ENCODE peak calls at places on chromosomes 4 and X, in nine cellular contexts. B is HCT116, H is GM23338, P is K562, S is HL-60, E is GM12878, O is Panc1, X is SK-N-SH, N is HepG2. V is an unnamed sample.

GRCh38 chr4:2886622-2887021 is 43.0 kb downstream of the ADD1 start:
- DNase-seq in H (no peak), B (no peak), S (no peak), P (no peak), X (peak), O (no peak), E (no peak), N (no peak), V (no peak)

GRCh38 chr4:78653655-78654054 is 102.1 kb downstream of the ANXA3 start:
- DNase-seq in P (peak), N (no peak), H (no peak), B (no peak), E (no peak), O (no peak), X (peak), S (no peak), V (no peak)

GRCh38 chr4:8235224-8235623 is 34.3 kb upstream of the HTRA3 start:
- DNase-seq in X (no peak), B (no peak), S (no peak), H (no peak), P (no peak), E (no peak), N (no peak), O (no peak), V (no peak)

GRCh38 chrX:40816906-40817305 is 81.6 kb upstream of the MED14 start:
- DNase-seq in E (no peak), P (no peak), B (no peak), H (peak), X (no peak), N (no peak), O (no peak), S (no peak), V (no peak)

GRCh38 chrX:30635630-30636029 is 17.6 kb upstream of the GK start:
- DNase-seq in P (peak), B (no peak), X (peak), E (no peak), N (no peak), H (peak), S (no peak), O (no peak), V (no peak)

GRCh38 chrX:154298312-154298711 is 2.7 kb downstream of the TKTL1 start:
- DNase-seq in X (no peak), S (no peak), H (no peak), P (no peak), E (no peak), N (no peak), O (no peak), B (no peak), V (no peak)

GRCh38 chr4:72505314-72505744 is 63.7 kb downstream of the ADAMTS3 start:
- DNase-seq in B (peak), P (peak), N (peak), S (no peak), O (peak), H (peak), E (no peak), X (peak), V (no peak)

GRCh38 chr4:185128272-185129119 is 14.6 kb upstream of the SLC25A4 start:
- DNase-seq in N (no peak), B (no peak), P (no peak), H (peak), E (no peak), O (no peak), X (peak), S (no peak), V (peak)

GRCh38 chrX:3268804-3269203 is 77.6 kb downstream of the MXRA5 start:
- DNase-seq in N (no peak), E (no peak), X (no peak), P (no peak), H (no peak), O (no peak), S (no peak), B (no peak), V (no peak)

GRCh38 chrX:11836284-11836683 is 78.2 kb downstream of the MSL3 start:
- DNase-seq in B (no peak), N (no peak), S (no peak), E (no peak), H (no peak), X (no peak), P (no peak), O (no peak), V (no peak)

DNA sequence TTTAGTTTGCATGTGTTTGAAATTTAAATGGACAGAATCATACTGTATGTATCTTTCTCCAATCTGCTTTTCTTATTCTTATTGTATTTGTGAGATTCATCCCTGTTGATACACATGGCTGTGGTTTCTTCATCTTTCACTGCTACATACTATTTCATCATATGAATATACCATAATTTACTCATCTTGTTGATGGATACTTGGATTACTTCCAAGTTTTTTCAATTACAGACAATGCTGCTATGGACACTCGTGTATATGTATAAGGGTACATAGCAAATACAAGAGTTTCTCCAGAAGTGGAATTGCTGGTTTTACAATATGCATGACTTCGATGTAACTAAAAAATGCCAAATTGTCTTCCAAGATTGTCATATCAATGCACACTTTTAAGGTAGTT is 11.8 kb upstream of the KLHL8 start:
- DNase-seq in O (no peak), E (no peak), H (no peak), B (no peak), X (no peak), N (no peak), S (no peak), P (no peak), V (no peak)
- TF ChIP-seq REST in O (no peak), E (no peak), H (no peak), B (no peak), X (no peak), N (no peak), S (no peak), P (no peak), V (no peak)

DNA sequence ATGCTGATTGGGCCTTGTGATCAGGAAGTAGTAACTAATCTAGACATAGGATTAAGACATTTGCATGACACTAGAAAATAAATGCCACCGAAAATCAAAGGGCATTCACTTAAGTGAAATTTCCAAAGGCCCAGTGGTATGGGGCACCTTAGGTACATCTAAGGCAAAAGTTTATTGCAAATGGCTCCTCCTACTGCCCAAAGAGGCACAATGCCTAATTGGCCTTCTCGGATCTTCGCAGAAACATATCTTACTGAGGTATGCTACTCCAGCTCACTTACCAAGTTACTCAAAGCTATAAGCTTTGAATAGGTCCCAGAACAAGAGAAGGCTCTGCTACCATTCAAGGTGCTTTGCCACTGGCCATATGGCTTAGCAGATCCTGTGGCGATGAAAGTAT is 174.8 kb upstream of the CXCL13 start:
- DNase-seq in H (peak), X (no peak), P (no peak), E (no peak), N (no peak), B (no peak), O (no peak), S (no peak), V (no peak)
- TF ChIP-seq REST in H (no peak), X (no peak), P (no peak), E (no peak), N (no peak), B (no peak), O (no peak), S (no peak), V (no peak)

GRCh38 chr4:16636911-16637630 is 261.4 kb downstream of the LDB2 start:
- DNase-seq in X (no peak), O (no peak), P (no peak), B (no peak), H (no peak), N (no peak), S (no peak), E (no peak), V (no peak)

GRCh38 chr4:16646459-16646858 is 252.0 kb downstream of the LDB2 start:
- DNase-seq in P (no peak), X (no peak), B (no peak), N (no peak), H (no peak), S (no peak), O (no peak), E (no peak), V (no peak)

GRCh38 chr4:16643852-16644251 is 254.6 kb downstream of the LDB2 start:
- DNase-seq in O (no peak), E (no peak), S (no peak), H (no peak), N (no peak), P (no peak), X (no peak), B (no peak), V (no peak)

GRCh38 chr4:16641971-16642370 is 256.5 kb downstream of the LDB2 start:
- DNase-seq in P (no peak), B (no peak), N (no peak), O (no peak), E (no peak), X (no peak), H (no peak), S (no peak), V (no peak)

DNA sequence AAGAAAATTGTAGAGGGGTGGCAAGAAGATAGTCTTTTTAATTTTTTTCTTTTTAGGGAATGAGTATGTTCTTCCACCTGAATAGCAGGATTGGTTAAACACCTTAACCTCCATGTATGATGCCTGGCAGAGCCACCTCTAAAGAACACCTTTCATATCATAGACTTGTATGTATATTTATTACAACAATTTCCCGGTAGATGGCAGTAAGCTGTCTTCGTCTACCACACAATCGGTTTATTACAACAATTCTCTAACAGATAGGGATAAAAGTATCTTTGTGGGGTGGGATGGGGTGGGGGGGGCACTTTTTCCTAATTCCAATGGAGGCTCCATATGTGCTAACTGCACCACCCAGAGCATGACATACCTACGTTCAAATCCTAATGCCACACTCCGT is 255.5 kb downstream of the LDB2 start:
- DNase-seq in O (no peak), X (peak), B (no peak), S (no peak), H (no peak), N (peak), P (peak), E (no peak), V (no peak)
- TF ChIP-seq REST in O (no peak), X (no peak), B (no peak), S (no peak), H (no peak), N (no peak), P (no peak), E (no peak), V (no peak)

GRCh38 chr4:146192060-146192459 is 16.5 kb downstream of the LSM6 start:
- DNase-seq in P (no peak), H (peak), O (no peak), B (no peak), N (peak), X (no peak), S (no peak), E (no peak), V (peak)
- TF ChIP-seq REST in P (no peak), H (no peak), O (no peak), B (no peak), N (no peak), X (no peak), S (no peak), E (no peak), V (no peak)

GRCh38 chr4:102537280-102537679 is 36.1 kb downstream of the NFKB1 start:
- DNase-seq in N (no peak), E (no peak), H (no peak), X (no peak), O (no peak), S (no peak), P (no peak), B (no peak), V (no peak)

GRCh38 chr4:102546635-102547034 is 45.5 kb downstream of the NFKB1 start:
- DNase-seq in P (no peak), S (no peak), O (no peak), E (peak), N (no peak), H (no peak), X (no peak), B (no peak), V (no peak)

GRCh38 chr4:102543529-102543928 is 42.4 kb downstream of the NFKB1 start:
- DNase-seq in N (no peak), X (no peak), O (no peak), S (no peak), P (no peak), H (no peak), E (no peak), B (no peak), V (no peak)

GRCh38 chr4:102543030-102543505 is 41.9 kb downstream of the NFKB1 start:
- DNase-seq in B (no peak), E (peak), N (no peak), H (no peak), S (no peak), O (no peak), P (no peak), X (no peak), V (no peak)

GRCh38 chr4:102541708-102542107 is 40.5 kb downstream of the NFKB1 start:
- DNase-seq in N (no peak), E (no peak), H (peak), X (no peak), O (no peak), S (no peak), B (no peak), P (peak), V (no peak)
- TF ChIP-seq REST in N (no peak), E (no peak), H (no peak), X (no peak), O (no peak), S (no peak), B (no peak), P (no peak), V (no peak)

GRCh38 chr4:122855491-122855890 is 28.9 kb downstream of the FGF2 start:
- DNase-seq in O (no peak), P (no peak), N (no peak), B (no peak), X (no peak), S (no peak), E (no peak), H (no peak), V (no peak)

GRCh38 chr4:122851568-122851967 is 24.9 kb downstream of the FGF2 start:
- DNase-seq in X (no peak), H (no peak), E (no peak), B (no peak), N (no peak), P (no peak), S (no peak), O (no peak), V (no peak)

GRCh38 chr4:122854444-122854843 is 27.8 kb downstream of the FGF2 start:
- DNase-seq in X (no peak), E (no peak), O (no peak), B (no peak), N (no peak), H (no peak), P (no peak), S (no peak), V (no peak)

GRCh38 chr4:122857160-122857559 is 30.5 kb downstream of the FGF2 start:
- DNase-seq in P (no peak), N (no peak), E (no peak), X (no peak), S (no peak), B (no peak), H (no peak), O (no peak), V (no peak)

GRCh38 chr4:122854860-122855259 is 28.2 kb downstream of the FGF2 start:
- DNase-seq in E (no peak), H (no peak), O (no peak), P (no peak), B (no peak), N (no peak), S (no peak), X (no peak), V (no peak)
- TF ChIP-seq REST in E (no peak), H (no peak), O (no peak), P (no peak), B (no peak), N (no peak), S (no peak), X (no peak), V (no peak)

GRCh38 chr4:153962311-153963039 is 173.6 kb upstream of the SFRP2 start:
- DNase-seq in H (no peak), X (no peak), E (no peak), S (no peak), P (no peak), O (no peak), B (no peak), N (no peak), V (no peak)

DNA sequence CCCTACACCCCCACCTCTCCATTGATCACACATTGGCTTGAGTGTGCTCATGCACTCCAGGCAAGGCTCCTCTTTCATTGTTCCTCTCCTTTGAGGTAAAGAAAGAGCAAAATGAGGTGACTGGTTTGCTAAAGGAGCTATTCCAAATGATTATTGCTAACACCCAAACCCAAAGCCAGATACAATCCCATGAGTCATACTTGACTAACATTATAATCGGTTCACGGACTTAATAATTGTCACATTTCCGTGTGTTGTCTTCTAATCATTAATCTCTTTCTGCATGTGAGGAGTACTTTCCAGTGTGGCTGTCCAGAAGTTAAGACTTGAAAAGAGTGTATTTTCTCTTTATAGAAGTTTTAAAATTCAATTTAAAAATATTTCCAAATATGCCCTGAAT is 174.3 kb upstream of the SFRP2 start:
- DNase-seq in P (no peak), X (no peak), N (no peak), H (no peak), S (no peak), E (no peak), O (no peak), B (no peak), V (no peak)
- TF ChIP-seq REST in P (no peak), X (no peak), N (no peak), H (no peak), S (no peak), E (no peak), O (no peak), B (no peak), V (no peak)